ENCODE peak calls at places on chromosome 19, in seven cellular contexts. Y is HFFc6, V is fibroblast of pulmonary artery, S is fibroblast of lung, H is K562, E is psoas muscle, T is breast epithelium. K is an unnamed sample.

GRCh38 chr19:7391218-7391670 is 42.5 kb downstream of the ARHGEF18 start:
- DNase-seq in Y (no peak), V (peak; percentile 90), S (peak; percentile 38), H (no peak), E (no peak), T (no peak), K (no peak)

GRCh38 chr19:55687281-55688172 is 12.5 kb downstream of the EPN1 start:
- DNase-seq in Y (no peak), V (no peak), S (no peak), H (peak; percentile 15), E (no peak), T (no peak), K (no peak)

GRCh38 chr19:29680447-29680846 is 15.2 kb downstream of the PLEKHF1 start:
- DNase-seq in Y (no peak), V (no peak), S (no peak), H (no peak), E (peak; percentile 71), T (no peak), K (no peak)

GRCh38 chr19:5967994-5968430 is 9.9 kb downstream of the RANBP3 start:
- DNase-seq in Y (peak; percentile 74), V (peak; percentile 89), S (peak; percentile 86), H (peak; percentile 68), E (peak; percentile 46), T (peak; percentile 56), K (peak; percentile 74)

GRCh38 chr19:53813996-53814395 is 10.1 kb downstream of the NLRP12 start:
- DNase-seq in Y (peak; percentile 89), V (no peak), S (no peak), H (no peak), E (no peak), T (no peak), K (no peak)

GRCh38 chr19:33823341-33823740 is 26.7 kb downstream of the KCTD15 start:
- DNase-seq in Y (no peak), V (no peak), S (no peak), H (no peak), E (no peak), T (no peak), K (no peak)

GRCh38 chr19:992670-993055 is 7.6 kb upstream of the GRIN3B start:
- DNase-seq in Y (no peak), V (no peak), S (no peak), H (no peak), E (no peak), T (no peak), K (no peak)

GRCh38 chr19:30095171-30095570 is 153.1 kb downstream of the URI1 start:
- DNase-seq in Y (no peak), V (no peak), S (no peak), H (no peak), E (no peak), T (no peak), K (no peak)

GRCh38 chr19:53576941-53577653 is 39.2 kb downstream of the ZNF331 start:
- DNase-seq in Y (no peak), V (no peak), S (no peak), H (no peak), E (no peak), T (no peak), K (no peak)

GRCh38 chr19:12140545-12141404 is 625 bp upstream of the ZNF20 start:
- DNase-seq in Y (peak; percentile 77), V (peak; percentile 88), S (peak; percentile 84), H (peak; percentile 77), E (peak; percentile 87), T (peak; percentile 77), K (peak; percentile 81)

GRCh38 chr19:7294571-7295212 is 478 bp upstream of the INSR start:
- DNase-seq in Y (peak; percentile 7), V (peak; percentile 50), S (peak; percentile 35), H (peak; percentile 68), E (peak; percentile 84), T (peak; percentile 48), K (peak; percentile 53)

GRCh38 chr19:46955114-46955812 is 64.4 kb upstream of the NPAS1 start:
- DNase-seq in Y (peak; percentile 60), V (peak; percentile 52), S (no peak), H (peak; percentile 38), E (no peak), T (no peak), K (no peak)

GRCh38 chr19:11378319-11379189 is 4.1 kb downstream of the SWSAP1 start:
- DNase-seq in Y (peak; percentile 81), V (peak; percentile 66), S (peak; percentile 76), H (peak; percentile 47), E (no peak), T (no peak), K (peak; percentile 80)

GRCh38 chr19:1066748-1067340 is at the start of gene ARHGAP45:
- DNase-seq in Y (no peak), V (no peak), S (no peak), H (peak; percentile 80), E (peak; percentile 43), T (no peak), K (peak; percentile 54)

GRCh38 chr19:5553892-5554291 is 13.9 kb downstream of the TINCR start:
- DNase-seq in Y (no peak), V (no peak), S (no peak), H (no peak), E (no peak), T (no peak), K (no peak)

GRCh38 chr19:13055213-13056051 is 47.2 kb downstream of the LYL1 start:
- DNase-seq in Y (peak; percentile 77), V (peak; percentile 95), S (peak; percentile 95), H (no peak), E (peak; percentile 86), T (peak; percentile 78), K (peak; percentile 53)

GRCh38 chr19:2016041-2016807 is 710 bp upstream of the BTBD2 start:
- DNase-seq in Y (peak; percentile 58), V (peak; percentile 86), S (peak; percentile 91), H (peak; percentile 84), E (peak; percentile 77), T (peak; percentile 80), K (peak; percentile 50)

GRCh38 chr19:14405380-14405757 is 13.8 kb downstream of the DDX39A start:
- DNase-seq in Y (no peak), V (no peak), S (no peak), H (no peak), E (no peak), T (no peak), K (no peak)
- TF ChIP-seq CTCF in Y (no peak), V (no peak), S (no peak), H (no peak), E (no peak), T (no peak), K (no peak)

DNA sequence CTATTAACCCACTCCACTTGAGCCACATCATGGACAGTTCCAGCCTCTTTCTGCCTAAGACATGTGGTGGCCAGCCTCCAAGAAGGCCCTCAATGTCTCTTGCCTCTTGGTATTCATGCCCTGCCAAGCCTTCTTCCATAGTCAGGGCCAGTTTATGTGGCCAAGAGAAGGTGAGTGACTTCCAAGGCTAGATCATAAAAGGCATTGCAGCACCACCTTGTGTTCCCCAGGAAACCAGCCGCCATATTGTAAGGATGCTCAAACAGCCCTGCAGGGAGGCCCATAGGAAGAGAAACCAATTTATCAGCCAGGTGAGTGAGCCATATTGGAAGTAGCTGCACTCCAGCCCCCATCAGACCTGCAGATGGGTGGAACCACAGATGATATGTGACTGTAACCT is 12.3 kb upstream of the DNMT1 start:
- DNase-seq in Y (no peak), V (no peak), S (no peak), H (no peak), E (no peak), T (no peak), K (no peak)
- TF ChIP-seq CTCF in Y (no peak), V (no peak), S (no peak), H (no peak), E (no peak), T (no peak), K (no peak)

GRCh38 chr19:38543807-38544568 is 73.8 kb downstream of the MAP4K1 start:
- DNase-seq in Y (peak; percentile 96), V (peak; percentile 77), S (peak; percentile 80), H (peak; percentile 98), E (peak; percentile 85), T (peak; percentile 66), K (no peak)

GRCh38 chr19:38543286-38543806 is 74.4 kb downstream of the MAP4K1 start:
- DNase-seq in Y (no peak), V (no peak), S (no peak), H (no peak), E (no peak), T (no peak), K (no peak)

GRCh38 chr19:38545596-38545995 is 72.2 kb downstream of the MAP4K1 start:
- DNase-seq in Y (no peak), V (peak; percentile 14), S (no peak), H (no peak), E (no peak), T (no peak), K (no peak)

GRCh38 chr19:38542040-38542439 is 75.7 kb downstream of the MAP4K1 start:
- DNase-seq in Y (no peak), V (no peak), S (no peak), H (no peak), E (no peak), T (no peak), K (no peak)

DNA sequence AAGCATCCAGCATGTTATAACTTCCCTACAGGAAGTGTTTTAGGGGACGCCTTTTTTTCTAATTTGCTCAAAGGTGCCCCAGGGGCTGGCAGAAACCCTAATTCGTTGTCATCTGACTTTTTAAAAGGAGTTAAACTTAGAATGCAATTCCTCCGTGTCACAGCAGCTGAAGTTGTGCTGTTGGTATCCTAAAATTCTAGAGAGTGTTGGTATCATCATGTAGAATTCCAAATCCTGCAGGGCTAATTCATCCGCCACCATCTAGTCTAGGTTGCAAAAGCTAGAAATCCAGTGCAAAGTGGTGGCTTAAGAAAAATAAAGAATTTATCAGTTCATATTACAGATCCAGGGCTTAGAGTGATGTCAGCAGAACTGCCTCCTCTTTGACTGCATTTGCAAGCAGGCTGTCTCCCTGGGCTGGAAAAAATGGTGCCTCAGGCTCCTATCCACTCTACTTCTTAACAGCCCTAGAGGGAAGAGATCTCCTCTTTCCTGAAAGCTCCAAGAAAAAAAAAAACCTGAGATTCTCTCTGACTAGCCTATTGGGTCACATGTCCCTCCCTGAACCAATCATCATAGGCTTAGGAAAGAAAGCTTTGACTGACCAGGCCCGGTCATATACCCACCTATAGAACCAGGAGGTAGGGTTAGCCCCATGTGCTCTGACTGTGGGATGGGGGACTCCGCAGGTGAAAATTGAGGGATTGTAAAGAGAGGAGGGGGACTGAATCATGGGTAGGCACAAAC is 73.0 kb downstream of the MAP4K1 start:
- DNase-seq in Y (peak; percentile 9), V (peak; percentile 7), S (no peak), H (peak; percentile 62), E (no peak), T (no peak), K (no peak)
- TF ChIP-seq CTCF in Y (peak; percentile 55), V (no peak), S (peak; percentile 55), H (no peak), E (no peak), T (peak; percentile 50), K (no peak)

DNA sequence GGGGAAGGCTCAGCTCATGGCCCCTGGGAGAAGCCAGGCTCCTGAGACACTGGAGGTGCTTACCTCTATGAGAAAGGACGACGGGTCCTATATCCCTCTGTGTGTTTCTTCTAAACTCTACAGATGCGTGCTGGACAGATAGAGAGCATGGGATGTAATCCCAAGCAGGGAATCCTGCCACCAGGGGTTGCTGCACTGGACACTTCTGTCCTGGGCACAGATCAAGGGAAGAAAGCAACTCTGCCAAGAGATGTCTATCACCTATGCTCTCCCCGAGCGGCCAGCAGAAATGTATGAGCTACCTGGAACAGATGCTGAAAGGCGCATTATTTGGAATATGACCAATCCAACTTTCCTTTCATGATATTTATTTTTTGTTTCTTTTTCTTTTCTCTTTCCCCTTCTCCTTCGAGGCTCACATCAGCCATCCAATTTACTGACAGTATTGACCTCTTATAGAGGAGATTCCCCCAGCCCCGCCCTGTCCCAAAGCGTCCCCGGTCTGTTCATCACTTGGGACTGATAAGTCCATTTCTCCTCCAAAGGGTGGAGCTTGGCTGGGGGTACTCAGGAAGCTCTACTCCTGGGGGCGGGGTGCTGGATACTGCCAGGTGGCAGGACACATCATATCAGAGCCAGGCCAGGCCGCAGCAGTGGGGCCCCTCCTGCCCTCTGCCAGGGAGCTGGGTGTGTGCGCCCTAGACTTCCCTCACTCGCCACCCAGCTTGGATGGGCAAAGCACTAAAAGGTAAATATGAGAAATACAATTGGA is 34.2 kb downstream of the TSHZ3 start:
- DNase-seq in Y (no peak), V (no peak), S (no peak), H (no peak), E (no peak), T (no peak), K (no peak)
- TF ChIP-seq CTCF in Y (peak; percentile 72), V (peak; percentile 23), S (peak; percentile 43), H (no peak), E (no peak), T (no peak), K (peak; percentile 19)